ENCODE peak calls at places on chromosomes 7 and 10, in six cellular contexts. R, V, E, U, A and O are unnamed samples.
A peak's percentile ranks its signal among the peaks of the same experiment; 100 is the strongest.

GRCh38 chr10:67884842-67885680 is 605 bp downstream of the SIRT1 start:
- DNase-seq in U (peak; percentile 67), V (peak; percentile 75), A (peak; percentile 91), R (peak; percentile 93), E (peak; percentile 87), O (peak; percentile 90)

GRCh38 chr10:59793924-59794323 is 40.7 kb upstream of the MRLN start:
- DNase-seq in A (peak; percentile 66), E (no peak), U (no peak), R (no peak), V (no peak), O (no peak)

GRCh38 chr10:132363376-132363775 is 31.4 kb downstream of the LRRC27 start:
- DNase-seq in A (no peak), U (no peak), R (peak; percentile 62), E (no peak), V (no peak), O (no peak)

GRCh38 chr7:132381742-132382472 is 194.4 kb downstream of the PLXNA4 start:
- DNase-seq in A (no peak), R (no peak), U (no peak), V (no peak), E (no peak), O (no peak)

GRCh38 chr10:58807631-58808024 is 295.0 kb downstream of the BICC1 start:
- DNase-seq in E (no peak), V (no peak), R (no peak), U (no peak), A (no peak), O (no peak)

GRCh38 chr7:24778543-24779282 is 21.4 kb upstream of the GSDME start:
- DNase-seq in R (no peak), A (peak; percentile 63), V (no peak), U (no peak), E (peak; percentile 23), O (no peak)

GRCh38 chr10:13750299-13751190 is 163.8 kb downstream of the PRPF18 start:
- DNase-seq in U (no peak), A (peak; percentile 3), E (no peak), V (no peak), R (no peak), O (no peak)

GRCh38 chr7:117470777-117471176 is 9.0 kb upstream of the CFTR start:
- DNase-seq in R (no peak), E (no peak), V (no peak), U (peak; percentile 23), A (no peak), O (no peak)

GRCh38 chr7:102874166-102874829 is 38.5 kb upstream of the LRRC17 start:
- DNase-seq in U (no peak), E (no peak), A (no peak), V (no peak), R (no peak), O (no peak)

GRCh38 chr7:128221929-128222403 is 19.1 kb upstream of the LEP start:
- DNase-seq in R (peak; percentile 15), A (no peak), E (no peak), U (no peak), V (no peak), O (no peak)

GRCh38 chr7:27213150-27213903 is 13.4 kb upstream of the HOXA13 start:
- DNase-seq in V (no peak), U (no peak), E (no peak), R (peak; percentile 74), A (no peak), O (no peak)

GRCh38 chr10:110226926-110227641 is 19.7 kb downstream of the MXI1 start:
- DNase-seq in V (peak; percentile 83), R (peak; percentile 92), U (peak; percentile 60), E (no peak), A (peak; percentile 83), O (peak; percentile 85)

GRCh38 chr10:58731276-58731675 is 218.6 kb downstream of the BICC1 start:
- DNase-seq in A (no peak), U (no peak), R (no peak), E (no peak), V (no peak), O (no peak)

GRCh38 chr10:1133495-1134045 is 77.4 kb downstream of the WDR37 start:
- DNase-seq in V (no peak), U (no peak), A (no peak), R (no peak), E (no peak), O (no peak)

GRCh38 chr7:104938741-104939390 is 75.1 kb upstream of the KMT2E start:
- DNase-seq in U (no peak), E (no peak), V (no peak), A (peak; percentile 23), R (no peak), O (no peak)

GRCh38 chr7:75866497-75867389 is 12.1 kb upstream of the RHBDD2 start:
- DNase-seq in U (peak; percentile 55), R (peak; percentile 78), E (peak; percentile 62), V (peak; percentile 32), A (peak; percentile 88), O (no peak)

GRCh38 chr10:114163062-114163861 is 10.7 kb downstream of the CCDC186 start:
- DNase-seq in A (no peak), E (no peak), V (no peak), U (no peak), R (no peak), O (no peak)

GRCh38 chr7:485188-486081 is 34.2 kb downstream of the PDGFA start:
- DNase-seq in R (peak; percentile 67), E (no peak), A (no peak), V (peak; percentile 5), U (peak; percentile 74), O (no peak)

GRCh38 chr7:33883566-33883965 is 21.8 kb upstream of the BMPER start:
- DNase-seq in R (no peak), V (no peak), E (no peak), A (no peak), U (no peak), O (no peak)

GRCh38 chr10:13518076-13518692 is 10.6 kb downstream of the BEND7 start:
- DNase-seq in R (no peak), U (no peak), A (no peak), V (no peak), E (no peak), O (no peak)

GRCh38 chr10:12471135-12471534 is 121.8 kb downstream of the CAMK1D start:
- DNase-seq in A (no peak), R (peak; percentile 9), U (no peak), V (no peak), E (no peak), O (no peak)

GRCh38 chr10:122461367-122461728 is at the start of gene HTRA1:
- DNase-seq in E (no peak), V (no peak), R (peak; percentile 94), U (peak; percentile 64), A (peak; percentile 83), O (no peak)

GRCh38 chr10:102919237-102919959 is 1.3 kb downstream of the CNNM2 start:
- DNase-seq in R (peak; percentile 79), V (peak; percentile 15), U (no peak), A (peak; percentile 74), E (no peak), O (peak; percentile 81)

GRCh38 chr10:117684211-117684610 is 141.7 kb downstream of the EMX2 start:
- DNase-seq in U (no peak), E (no peak), V (no peak), R (no peak), A (no peak), O (no peak)

GRCh38 chr10:129901389-129902045 is 62.6 kb downstream of the EBF3 start:
- DNase-seq in E (no peak), R (no peak), A (no peak), U (no peak), V (no peak), O (no peak)

GRCh38 chr10:60032723-60033122 is 126.4 kb upstream of the CCDC6 start:
- DNase-seq in V (peak; percentile 10), R (no peak), A (peak; percentile 78), E (peak; percentile 62), U (peak; percentile 71), O (no peak)

DNA sequence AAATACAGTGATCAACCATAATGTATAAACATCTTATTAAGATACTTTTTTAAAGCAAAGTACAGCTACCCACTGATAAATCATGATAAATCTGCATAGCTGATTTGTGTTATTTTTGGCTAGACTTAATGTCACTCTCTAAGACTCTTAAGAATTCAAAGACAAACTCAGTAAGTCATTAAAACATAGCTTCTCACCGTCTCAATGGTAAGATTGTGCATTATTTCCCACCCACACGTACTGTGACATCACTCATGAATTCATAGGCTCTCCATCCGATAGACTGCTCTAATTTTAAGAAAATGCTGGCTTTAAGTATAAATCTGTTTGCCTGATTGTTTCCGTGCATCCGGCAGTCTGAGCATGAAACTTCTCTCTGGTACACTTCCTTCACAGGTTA is 266.1 kb downstream of the GLI3 start:
- DNase-seq in R (no peak), A (no peak), E (no peak), U (no peak), V (no peak), O (no peak)
- H3K4me3 ChIP-seq in R (no peak overlapping the region), A (no peak overlapping the region), E (no peak overlapping the region), U (no peak overlapping the region), V (no peak overlapping the region), O (no peak overlapping the region)

DNA sequence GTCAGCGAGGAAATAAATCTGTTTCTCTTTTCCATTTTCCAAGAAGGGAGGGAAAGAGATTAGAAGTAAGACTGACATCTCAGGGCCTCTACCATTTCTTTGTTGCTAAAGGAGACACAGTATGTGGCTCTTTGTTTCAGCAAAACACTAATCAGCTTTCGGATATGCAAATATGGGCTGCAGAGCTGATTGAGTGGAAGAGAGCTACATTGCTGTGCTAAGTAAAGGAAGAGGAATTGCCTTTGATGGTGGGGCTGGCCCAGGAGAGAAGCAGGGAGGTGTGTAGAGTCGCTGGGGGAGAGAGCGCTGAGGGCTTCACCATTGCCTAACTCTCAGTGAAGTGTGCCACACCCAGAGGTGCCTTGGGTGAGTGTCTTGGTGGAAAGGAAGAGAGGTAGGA is 284.8 kb downstream of the SDK1 start:
- DNase-seq in V (no peak), E (no peak), U (no peak), R (no peak), A (no peak), O (no peak)
- H3K27ac ChIP-seq in V (no peak overlapping the region), E (no peak overlapping the region), U (no peak overlapping the region), R (no peak overlapping the region), A (no peak overlapping the region), O (no peak overlapping the region)

DNA sequence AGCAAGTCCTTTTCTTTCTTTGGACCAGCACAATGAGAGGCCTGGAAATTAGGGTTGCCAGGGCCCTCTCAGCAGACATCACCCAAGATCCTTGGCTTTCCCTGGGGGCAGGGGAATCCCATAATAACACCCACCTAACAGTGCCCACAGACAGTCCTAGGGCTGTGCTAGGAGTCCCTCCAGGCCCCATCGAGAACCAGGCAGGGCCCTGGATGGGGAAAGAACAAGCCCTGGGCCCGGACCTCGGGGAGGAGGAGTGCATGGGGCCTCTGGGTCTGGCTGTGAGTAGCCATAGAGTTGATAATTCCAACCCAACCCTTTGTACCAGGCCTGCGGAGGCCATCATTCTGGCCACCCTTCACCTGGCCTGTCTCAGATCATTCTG is 201.2 kb upstream of the ZMIZ1 start:
- DNase-seq in U (no peak), R (no peak), A (no peak), E (no peak), V (no peak), O (no peak)
- H3K4me3 ChIP-seq in U (no peak overlapping the region), R (no peak overlapping the region), A (no peak overlapping the region), E (no peak overlapping the region), V (no peak overlapping the region), O (no peak overlapping the region)

GRCh38 chr7:100835903-100836811 is 8.8 kb upstream of the EPHB4 start:
- DNase-seq in U (peak; percentile 45), A (peak; percentile 84), R (no peak), V (no peak), E (no peak), O (no peak)
- H3K27ac ChIP-seq in U (peak overlapping the region; percentile 78), A (peak overlapping the region; percentile 32), R (no peak overlapping the region), V (no peak overlapping the region), E (no peak overlapping the region), O (peak overlapping the region; percentile 80)